ENCODE peak calls at places on chromosome 12, in eight cellular contexts. J is gastrocnemius medialis; E is heart right ventricle; R is psoas muscle; T is CD8-positive, alpha-beta T cell; G is astrocyte; H is esophagus squamous epithelium; U is adrenal gland. S is an unnamed sample. For H3K4me1, the result is how much of the 10 kb centered on the place peaks cover.

GRCh38 chr12:45299132-45299692 is 83.3 kb downstream of the ANO6 start:
- DNase-seq in U (peak), J (no peak), T (no peak), H (no peak), R (no peak), E (no peak), G (peak), S (peak)

GRCh38 chr12:121590476-121591143 is 9.8 kb upstream of the KDM2B start:
- DNase-seq in U (peak), H (no peak), E (no peak), R (no peak), G (peak), J (no peak), T (no peak), S (peak)

GRCh38 chr12:103881261-103881660 is 40.2 kb upstream of the NT5DC3 start:
- DNase-seq in U (no peak), G (no peak), E (no peak), H (no peak), J (no peak), R (no peak), T (no peak), S (peak)

GRCh38 chr12:89707623-89707991 is 1.0 kb downstream of the ATP2B1 start:
- DNase-seq in T (no peak), R (peak), J (no peak), U (no peak), H (no peak), E (peak), G (no peak), S (no peak)

GRCh38 chr12:32366704-32367103 is 32.7 kb upstream of the FGD4 start:
- DNase-seq in J (no peak), G (no peak), U (no peak), H (no peak), T (no peak), R (no peak), E (no peak), S (no peak)

GRCh38 chr12:14962180-14962579 is 779 bp upstream of the ARHGDIB start:
- DNase-seq in H (no peak), J (no peak), G (no peak), R (no peak), T (no peak), E (no peak), U (no peak), S (no peak)

GRCh38 chr12:28611115-28611435 is 420.8 kb downstream of the CCDC91 start:
- DNase-seq in T (no peak), U (no peak), R (no peak), J (no peak), E (no peak), H (no peak), G (peak), S (peak)

GRCh38 chr12:110249716-110250225 is 31.3 kb upstream of the ATP2A2 start:
- DNase-seq in R (peak), G (no peak), U (no peak), T (no peak), E (peak), J (peak), H (no peak), S (no peak)

GRCh38 chr12:19572920-19573558 is 133.7 kb downstream of the AEBP2 start:
- DNase-seq in H (no peak), T (no peak), E (no peak), U (peak), G (peak), R (no peak), J (no peak), S (peak)

GRCh38 chr12:77064891-77065360 is 443 bp downstream of the E2F7 start:
- DNase-seq in E (no peak), T (no peak), U (no peak), R (no peak), G (no peak), J (no peak), H (no peak), S (no peak)

GRCh38 chr12:32548691-32549412 is 130.2 kb upstream of the DNM1L start:
- DNase-seq in G (peak), T (no peak), J (peak), R (no peak), H (no peak), U (peak), E (no peak), S (no peak)

GRCh38 chr12:6553051-6553868 is 2.6 kb downstream of the IFFO1 start:
- DNase-seq in G (peak), H (no peak), U (peak), T (no peak), E (no peak), J (peak), R (peak), S (no peak)

GRCh38 chr12:105060715-105061378 is 23.4 kb downstream of the ALDH1L2 start:
- DNase-seq in J (no peak), T (no peak), U (no peak), H (no peak), E (no peak), R (no peak), G (no peak), S (peak)

GRCh38 chr12:122893208-122894151 is 2.4 kb downstream of the VPS37B start:
- DNase-seq in H (no peak), G (no peak), U (no peak), T (no peak), R (no peak), J (no peak), E (no peak), S (no peak)

GRCh38 chr12:122889658-122890561 is 6.0 kb downstream of the VPS37B start:
- DNase-seq in G (no peak), E (no peak), T (no peak), R (no peak), U (no peak), J (no peak), H (no peak), S (no peak)

GRCh38 chr12:122894173-122895121 is 1.5 kb downstream of the VPS37B start:
- DNase-seq in J (no peak), G (no peak), U (no peak), E (no peak), H (no peak), T (no peak), R (no peak), S (peak)

GRCh38 chr12:122895290-122895689 is 634 bp downstream of the VPS37B start:
- DNase-seq in G (no peak), R (no peak), U (no peak), H (no peak), E (no peak), T (no peak), J (no peak), S (no peak)

DNA sequence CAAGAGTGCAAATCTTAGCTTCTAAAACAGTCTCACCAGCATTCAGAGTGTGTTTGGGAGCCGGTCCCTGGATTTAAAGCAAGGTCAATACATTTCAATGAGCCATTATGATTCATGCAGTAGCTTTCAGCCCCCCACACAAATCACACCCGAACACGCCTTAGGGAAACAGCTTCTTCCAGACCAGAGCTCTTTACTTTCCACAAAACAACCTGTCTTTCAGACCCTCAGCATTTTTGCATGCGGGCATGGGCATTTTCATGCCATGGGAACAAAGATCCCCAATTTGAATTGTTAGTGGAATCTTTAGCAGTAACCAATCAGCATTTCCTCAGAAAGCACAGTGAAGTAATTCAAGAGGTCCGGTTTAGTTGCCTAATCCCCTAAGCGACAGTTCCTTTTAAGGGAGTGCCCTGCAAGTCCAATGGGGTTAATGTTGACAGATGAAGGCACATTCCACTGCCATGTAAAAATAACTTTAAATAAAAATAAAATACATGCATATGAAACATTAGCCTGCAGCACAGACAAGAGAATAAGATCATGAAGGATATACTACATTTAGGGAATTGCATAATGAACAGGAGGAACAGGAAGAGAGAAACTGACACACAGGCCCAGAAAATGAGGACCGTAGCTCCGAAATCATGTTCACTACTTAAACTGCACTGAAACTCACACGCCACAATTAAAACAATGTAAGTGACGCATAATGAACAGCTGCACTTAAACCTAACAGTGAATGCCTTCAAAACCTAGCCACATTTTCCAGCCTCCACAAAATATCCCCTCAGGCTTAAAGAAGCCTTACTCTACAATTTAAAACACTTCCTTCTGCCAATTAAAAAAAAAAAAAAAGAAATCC is 4.0 kb downstream of the VPS37B start:
- DNase-seq in E (no peak), G (peak), U (peak), J (no peak), H (no peak), R (no peak), T (no peak), S (peak)
- H3K4me1 ChIP-seq in E (half or more), G (half or more), U (half or more), J (half or more), H (half or more), R (half or more), T (half or more), S (under half)

GRCh38 chr12:571795-572531 is 91.3 kb downstream of the NINJ2 start:
- DNase-seq in T (no peak), R (peak), H (no peak), U (peak), E (peak), J (peak), G (no peak), S (peak)

GRCh38 chr12:569091-569676 is 94.1 kb downstream of the NINJ2 start:
- DNase-seq in G (no peak), J (no peak), T (no peak), E (no peak), H (no peak), U (no peak), R (peak), S (no peak)

GRCh38 chr12:572532-572899 is 90.7 kb downstream of the NINJ2 start:
- DNase-seq in E (no peak), R (no peak), U (no peak), T (no peak), G (no peak), H (no peak), J (no peak), S (peak)

GRCh38 chr12:570949-571794 is 92.1 kb downstream of the NINJ2 start:
- DNase-seq in H (no peak), E (peak), T (no peak), R (peak), U (peak), J (peak), G (peak), S (peak)

DNA sequence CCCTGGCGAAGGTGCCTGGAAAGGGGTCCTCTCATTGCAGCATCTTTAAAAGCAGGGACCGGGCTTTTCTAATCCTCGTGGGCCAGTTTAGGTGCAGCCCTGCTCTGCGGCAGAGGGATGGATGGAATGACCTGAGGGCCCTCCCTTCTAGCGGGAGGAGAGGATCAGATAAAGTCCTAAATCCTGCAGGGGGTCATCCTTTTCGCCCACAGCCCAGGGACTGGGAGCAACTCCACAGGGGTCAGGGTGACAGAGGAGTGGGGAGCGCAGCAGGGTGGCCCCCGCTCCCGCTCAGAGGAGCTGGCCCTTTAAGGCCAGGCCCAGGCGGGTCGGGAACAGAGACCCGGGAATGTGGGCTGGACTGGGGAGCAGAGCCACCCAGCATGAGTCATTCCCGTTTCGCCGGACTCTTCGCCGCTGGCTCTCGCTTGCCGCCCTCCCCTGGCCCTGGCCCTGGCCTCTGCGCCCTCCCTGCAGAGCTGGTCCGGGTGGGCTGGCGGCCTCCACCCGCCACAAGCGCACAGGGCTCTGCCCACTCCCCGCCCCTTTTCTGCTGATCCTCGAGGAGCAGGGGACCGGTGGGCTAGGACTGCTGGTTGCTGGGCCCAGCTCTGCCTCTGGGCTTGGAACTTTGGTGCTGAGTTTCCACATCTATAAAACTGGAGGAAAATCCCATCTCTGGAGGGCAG is 92.9 kb downstream of the NINJ2 start:
- DNase-seq in J (peak), R (peak), T (no peak), H (no peak), E (peak), U (peak), G (peak), S (peak)
- TF ChIP-seq CTCF in J (no peak), R (no peak), T (no peak), H (no peak), E (no peak), U (no peak), G (no peak), S (no peak)

GRCh38 chr12:565161-565560 is 98.1 kb downstream of the NINJ2 start:
- DNase-seq in G (no peak), J (no peak), R (no peak), H (no peak), T (no peak), U (no peak), E (no peak), S (no peak)

GRCh38 chr12:573226-573625 is 90.0 kb downstream of the NINJ2 start:
- DNase-seq in G (no peak), E (no peak), J (no peak), H (no peak), R (no peak), T (no peak), U (no peak), S (no peak)

GRCh38 chr12:574475-575128 is 88.6 kb downstream of the NINJ2 start:
- DNase-seq in U (no peak), J (no peak), G (peak), R (peak), T (no peak), E (no peak), H (no peak), S (peak)

GRCh38 chr12:565589-566105 is 97.6 kb downstream of the NINJ2 start:
- DNase-seq in U (no peak), J (no peak), H (no peak), R (no peak), G (no peak), T (no peak), E (no peak), S (no peak)

GRCh38 chr12:569803-570236 is 93.4 kb downstream of the NINJ2 start:
- DNase-seq in T (peak), J (peak), G (peak), U (peak), E (peak), R (peak), H (no peak), S (peak)
- H3K27ac ChIP-seq in T (no peak), J (peak), G (peak), U (peak), E (peak), R (peak), H (peak), S (peak)

GRCh38 chr12:44253338-44253856 is 417.5 kb downstream of the TMEM117 start:
- DNase-seq in R (no peak), G (no peak), E (no peak), U (no peak), J (no peak), T (no peak), H (no peak), S (no peak)
- H3K4me1 ChIP-seq in R (under half), G (under half), E (under half), U (under half), J (under half), T (under half), H (under half), S (under half)

GRCh38 chr12:124694846-124695497 is 127.6 kb upstream of the NCOR2 start:
- DNase-seq in J (no peak), U (peak), R (no peak), G (peak), H (no peak), T (no peak), E (peak), S (no peak)
- TF ChIP-seq CTCF in J (no peak), U (no peak), R (no peak), G (no peak), H (no peak), T (no peak), E (no peak), S (no peak)

GRCh38 chr12:3207858-3208257 is 130.7 kb downstream of the TSPAN9 start:
- DNase-seq in H (no peak), G (no peak), J (no peak), T (no peak), U (no peak), R (no peak), E (no peak), S (no peak)
- H3K27ac ChIP-seq in H (no peak), G (no peak), J (no peak), T (no peak), U (no peak), R (no peak), E (peak), S (no peak)

DNA sequence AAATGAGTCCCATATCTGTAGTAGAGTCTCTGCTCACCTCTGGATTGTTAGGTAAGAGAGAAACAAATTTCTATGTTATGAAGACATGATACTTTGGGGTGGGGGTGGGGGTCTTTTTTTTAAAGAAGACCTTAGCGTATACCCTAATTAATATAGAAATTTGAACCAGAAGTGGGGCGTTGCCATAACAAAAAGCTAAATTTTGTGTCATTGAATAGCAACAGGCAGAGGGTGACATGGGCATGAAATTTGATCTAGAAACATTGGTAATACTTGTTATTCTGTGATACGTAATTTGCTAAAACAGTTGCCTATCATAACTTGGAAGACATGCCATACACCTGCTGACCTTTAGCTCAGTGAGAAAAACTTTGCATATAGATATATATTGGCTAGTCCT is 92.3 kb upstream of the SLC38A2 start:
- DNase-seq in H (no peak), E (no peak), G (no peak), R (no peak), U (no peak), T (no peak), J (no peak), S (no peak)
- H3K4me1 ChIP-seq in H (under half), E (under half), G (under half), R (half or more), U (under half), T (under half), J (half or more), S (under half)